ENCODE peak calls at places on chromosomes 13 and 19, in eight cellular contexts. D, I, P, X, K, V, E and G are unnamed samples.
A peak's percentile ranks its signal among the peaks of the same experiment; 100 is the strongest.

GRCh38 chr19:41866284-41866683 is 6.2 kb downstream of the RPS19 start:
- DNase-seq in X (no peak), K (no peak), I (no peak), P (no peak), D (no peak), E (no peak), V (no peak), G (no peak)

GRCh38 chr19:55626350-55626749 is 2.0 kb upstream of the ZNF784 start:
- DNase-seq in V (no peak), K (no peak), X (no peak), P (no peak), E (no peak), I (no peak), D (no peak), G (no peak)

GRCh38 chr13:60000081-60000480 is 163.6 kb downstream of the DIAPH3 start:
- DNase-seq in E (no peak), V (no peak), K (no peak), D (no peak), I (no peak), P (no peak), X (no peak), G (no peak)

GRCh38 chr13:38308736-38309135 is 40.9 kb upstream of the UFM1 start:
- DNase-seq in K (no peak), D (no peak), P (no peak), I (no peak), V (no peak), X (no peak), E (no peak), G (no peak)

GRCh38 chr19:44315883-44316282 is 11.1 kb upstream of the ZNF235 start:
- DNase-seq in I (no peak), V (no peak), X (no peak), E (no peak), K (no peak), D (no peak), P (peak; percentile 13), G (no peak)

GRCh38 chr13:53045110-53045509 is 16.5 kb downstream of the OLFM4 start:
- DNase-seq in K (no peak), X (no peak), V (no peak), P (peak; percentile 75), D (no peak), I (no peak), E (no peak), G (no peak)

GRCh38 chr13:43522788-43523187 is 264.0 kb downstream of the ENOX1 start:
- DNase-seq in V (no peak), P (no peak), K (no peak), I (no peak), X (no peak), D (no peak), E (no peak), G (no peak)

GRCh38 chr13:95362666-95363065 is 61.4 kb upstream of the ABCC4 start:
- DNase-seq in D (no peak), K (no peak), P (no peak), X (no peak), E (no peak), I (no peak), V (no peak), G (no peak)

GRCh38 chr13:28136916-28137315 is 1.4 kb upstream of the PAN3 start:
- DNase-seq in D (no peak), I (no peak), V (no peak), K (no peak), P (no peak), E (no peak), X (no peak), G (no peak)

GRCh38 chr13:21121616-21122015 is 54.7 kb downstream of the SKA3 start:
- DNase-seq in P (no peak), K (no peak), E (no peak), X (no peak), V (no peak), I (no peak), D (no peak), G (no peak)

GRCh38 chr13:55437162-55437561 is 1703.6 kb upstream of the PRR20A start:
- DNase-seq in D (no peak), X (peak; percentile 70), P (no peak), K (no peak), E (no peak), I (no peak), V (no peak), G (no peak)

GRCh38 chr13:32314271-32314967 is 744 bp downstream of the ZAR1L start:
- DNase-seq in P (no peak), I (no peak), D (no peak), E (no peak), V (no peak), K (no peak), X (no peak), G (no peak)

GRCh38 chr13:41505209-41505835 is 48.0 kb downstream of the RGCC start:
- DNase-seq in V (no peak), E (no peak), I (no peak), P (no peak), X (no peak), K (no peak), D (no peak), G (no peak)

GRCh38 chr13:82661126-82661525 is 1221.1 kb downstream of the SLITRK1 start:
- DNase-seq in K (no peak), D (no peak), P (no peak), I (peak; percentile 15), V (no peak), E (no peak), X (no peak), G (no peak)

GRCh38 chr13:109145631-109146030 is 516.2 kb downstream of the MYO16 start:
- DNase-seq in X (peak; percentile 70), I (peak; percentile 13), D (no peak), P (peak; percentile 71), V (peak; percentile 58), K (no peak), E (peak; percentile 13), G (peak; percentile 84)

DNA sequence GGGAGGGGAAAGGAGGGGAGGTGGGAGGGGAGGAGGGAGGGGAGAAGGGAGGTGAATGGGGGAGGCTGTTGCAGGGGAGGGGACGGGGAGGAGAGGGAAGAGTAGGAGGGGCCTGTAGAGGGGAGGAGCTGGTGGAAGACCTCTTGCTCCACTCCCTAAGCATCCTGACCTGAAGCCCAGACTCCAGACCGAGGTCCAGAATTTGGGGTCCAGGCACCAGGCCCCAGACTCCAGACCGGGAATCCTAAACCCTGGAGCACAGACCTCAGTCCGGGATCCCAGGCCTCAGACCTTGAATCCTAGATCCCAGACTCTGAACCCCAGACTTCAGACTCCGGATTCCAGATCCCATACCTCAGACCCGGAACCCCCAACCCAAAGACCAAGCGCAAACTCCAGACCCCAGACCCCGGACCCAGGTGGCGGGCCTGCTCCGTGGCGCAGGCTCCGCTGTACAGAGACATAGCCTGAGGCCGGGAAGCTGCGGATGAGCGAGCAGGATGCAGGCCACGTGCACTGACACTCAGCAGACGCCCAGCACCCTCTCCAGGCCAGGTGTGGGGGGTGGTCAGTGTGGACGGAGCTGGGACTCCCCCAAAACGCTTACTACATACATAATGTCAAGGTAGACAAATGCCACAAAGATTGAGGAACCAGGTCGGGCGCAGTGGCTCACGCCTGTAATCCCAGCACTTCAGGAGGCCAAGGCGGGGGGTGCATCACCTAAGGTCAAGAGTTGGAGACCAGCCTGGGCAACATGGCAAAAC is 710 bp upstream of the BTBD2 start:
- DNase-seq in E (peak; percentile 84), D (peak; percentile 46), V (peak; percentile 73), P (peak; percentile 42), K (no peak), I (peak; percentile 63), X (peak; percentile 67), G (no peak)
- H3K4me3 ChIP-seq in E (no peak overlapping the region), D (peak overlapping the region; percentile 48), V (peak overlapping the region; percentile 34), P (no peak overlapping the region), K (no peak overlapping the region), I (peak overlapping the region; percentile 26), X (no peak overlapping the region), G (peak overlapping the region; percentile 69)

GRCh38 chr19:16496613-16496983 is 404 bp downstream of the C19orf44 start:
- DNase-seq in V (no peak), K (no peak), I (no peak), X (peak; percentile 18), P (no peak), D (no peak), E (no peak), G (no peak)

GRCh38 chr19:16497042-16497441 is 848 bp downstream of the C19orf44 start:
- DNase-seq in K (no peak), I (no peak), X (no peak), E (no peak), D (no peak), V (no peak), P (no peak), G (no peak)

GRCh38 chr19:16497837-16498236 is 1.6 kb downstream of the C19orf44 start:
- DNase-seq in P (no peak), E (no peak), D (no peak), I (no peak), X (no peak), K (no peak), V (no peak), G (no peak)

GRCh38 chr19:16495982-16496612 is at the start of the genes C19orf44 and CALR3:
- DNase-seq in K (peak; percentile 93), X (peak; percentile 99), V (peak; percentile 94), E (peak; percentile 96), P (peak; percentile 99), D (peak; percentile 93), I (peak; percentile 96), G (peak; percentile 78)
- TF ChIP-seq POLR2AphosphoS5 in K (peak; percentile 78), X (peak; percentile 91), V (peak; percentile 56), E (peak; percentile 67), P (no peak), D (peak; percentile 78), I (peak; percentile 52), G (peak; percentile 83)

DNA sequence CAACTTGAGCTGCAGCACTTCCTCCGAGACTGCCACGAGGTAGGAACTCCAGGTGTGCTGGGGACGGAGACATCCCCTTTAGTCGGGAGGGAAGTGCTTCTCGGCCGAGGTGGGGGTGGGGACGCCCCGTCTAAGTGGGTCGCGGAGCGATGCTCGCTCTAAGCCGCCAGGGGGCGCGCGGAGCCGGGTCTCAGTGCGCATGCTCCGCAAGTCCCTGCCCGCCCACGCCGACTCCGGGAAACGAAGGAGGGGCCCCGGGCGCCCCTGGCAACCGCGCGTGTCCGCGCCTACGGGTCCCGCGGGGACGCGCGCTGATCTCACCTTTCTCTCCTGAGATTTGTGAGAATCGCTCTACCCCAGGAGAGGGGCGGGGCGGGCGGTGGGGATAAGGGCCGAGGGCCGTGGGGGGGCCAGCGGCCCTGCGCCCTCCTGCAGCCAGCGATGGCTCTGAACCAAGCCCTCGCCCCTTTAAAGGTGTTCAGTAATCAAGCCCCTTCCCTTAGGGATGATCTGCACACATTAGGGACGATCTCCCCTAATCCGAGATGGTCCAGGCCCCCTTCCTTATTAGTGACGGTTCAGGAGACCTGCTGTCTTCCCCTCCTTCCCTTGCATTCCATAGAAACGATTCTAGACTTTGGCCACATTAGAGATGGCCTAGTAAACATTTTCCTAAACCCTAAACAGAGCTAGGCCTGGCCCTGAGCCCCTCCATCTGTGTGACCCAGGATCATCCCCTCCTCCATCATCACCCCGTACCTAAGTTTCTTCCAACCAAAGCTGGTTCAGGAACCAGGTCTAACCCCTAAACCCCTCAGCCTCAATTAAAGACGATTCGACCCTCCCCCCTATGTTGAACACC is 47.3 kb upstream of the SHKBP1 start:
- DNase-seq in P (peak; percentile 87), I (peak; percentile 56), X (peak; percentile 95), E (peak; percentile 98), D (peak; percentile 57), K (peak; percentile 80), V (peak; percentile 78), G (peak; percentile 26)
- TF ChIP-seq EZH2 in P (peak; percentile 36), I (no peak), X (no peak), E (no peak), D (no peak), K (no peak), V (no peak), G (no peak)

DNA sequence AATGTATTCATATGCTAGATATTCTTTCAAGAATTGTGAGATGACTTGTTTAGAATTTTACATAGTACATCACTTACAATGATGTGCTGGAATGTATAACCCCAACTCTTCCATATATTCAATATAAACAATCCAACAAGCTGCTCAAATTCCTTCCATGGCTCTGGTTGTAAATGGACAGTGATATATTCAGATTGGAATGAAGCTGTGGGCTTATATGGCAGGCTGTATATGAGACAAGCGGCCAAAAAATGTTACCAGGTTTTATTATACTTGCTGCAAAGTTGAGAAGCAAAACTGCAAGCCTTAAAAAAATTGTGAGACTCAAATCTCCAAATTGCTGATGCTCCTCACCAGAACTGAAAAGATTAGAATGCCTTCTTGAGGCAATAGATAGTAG is 83.6 kb upstream of the KLF12 start:
- DNase-seq in D (no peak), K (no peak), P (no peak), X (no peak), E (no peak), I (no peak), V (no peak), G (no peak)
- H3K4me3 ChIP-seq in D (no peak overlapping the region), K (no peak overlapping the region), P (no peak overlapping the region), X (no peak overlapping the region), E (no peak overlapping the region), I (no peak overlapping the region), V (no peak overlapping the region), G (no peak overlapping the region)